ENCODE peak calls at places on chromosomes 1 and 21, in seven cellular contexts. F, Z, N, A, S, M and R are unnamed samples.

GRCh38 chr1:1550591-1551432 is 10.4 kb upstream of the TMEM240 start:
- DNase-seq in A (no peak), M (peak; percentile 60), N (no peak), F (peak; percentile 34), S (peak; percentile 77), Z (no peak), R (peak; percentile 40)

GRCh38 chr1:225425211-225425786 is 2.5 kb downstream of the LBR start:
- DNase-seq in F (peak; percentile 75), S (peak; percentile 91), M (peak; percentile 64), N (no peak), A (no peak), Z (no peak), R (peak; percentile 41)

GRCh38 chr1:186775881-186776560 is 52.7 kb upstream of the PLA2G4A start:
- DNase-seq in Z (no peak), A (no peak), S (no peak), N (no peak), F (no peak), M (no peak), R (no peak)

GRCh38 chr21:36613554-36613953 is 85.4 kb upstream of the SIM2 start:
- DNase-seq in Z (no peak), A (no peak), F (peak; percentile 47), M (no peak), S (no peak), N (no peak), R (no peak)

GRCh38 chr1:185598326-185598725 is 135.9 kb upstream of the HMCN1 start:
- DNase-seq in F (no peak), N (no peak), M (peak; percentile 61), S (no peak), Z (no peak), A (no peak), R (no peak)

GRCh38 chr1:167499106-167499505 is 19.2 kb downstream of the CD247 start:
- DNase-seq in M (peak; percentile 73), Z (no peak), S (no peak), F (no peak), N (no peak), A (no peak), R (no peak)

GRCh38 chr21:17513214-17514123 is 626 bp downstream of the CXADR start:
- DNase-seq in M (no peak), S (peak; percentile 75), Z (peak; percentile 35), A (no peak), N (peak; percentile 43), F (peak; percentile 38), R (peak; percentile 75)

GRCh38 chr1:115522386-115522785 is 119.4 kb upstream of the VANGL1 start:
- DNase-seq in Z (no peak), F (no peak), A (no peak), M (no peak), N (no peak), S (no peak), R (no peak)

GRCh38 chr1:164602480-164603093 is 43.6 kb downstream of the PBX1 start:
- DNase-seq in N (peak; percentile 61), Z (peak; percentile 57), A (no peak), F (peak; percentile 37), M (no peak), S (peak; percentile 86), R (peak; percentile 82)

GRCh38 chr1:43302721-43303476 is 2.1 kb downstream of the TIE1 start:
- DNase-seq in F (no peak), A (no peak), M (no peak), S (no peak), Z (no peak), N (no peak), R (no peak)
- H3K4me1 ChIP-seq in F (no peaks in the 10 kb centered on the region), A (no peaks in the 10 kb centered on the region), M (peaks cover 10% of the 10 kb centered on the region), S (no peaks in the 10 kb centered on the region), Z (peaks cover 34% of the 10 kb centered on the region), N (no peaks in the 10 kb centered on the region), R (no peaks in the 10 kb centered on the region)

GRCh38 chr1:37233606-37234005 is 199.3 kb upstream of the GRIK3 start:
- DNase-seq in F (peak; percentile 7), N (no peak), S (no peak), M (no peak), Z (no peak), A (no peak), R (no peak)
- H3K27me3 ChIP-seq in F (peaks cover 21% of the 10 kb centered on the region), N (no peaks in the 10 kb centered on the region), S (no peaks in the 10 kb centered on the region), M (no peaks in the 10 kb centered on the region), Z (no peaks in the 10 kb centered on the region), A (no peaks in the 10 kb centered on the region), R (no peaks in the 10 kb centered on the region)

DNA sequence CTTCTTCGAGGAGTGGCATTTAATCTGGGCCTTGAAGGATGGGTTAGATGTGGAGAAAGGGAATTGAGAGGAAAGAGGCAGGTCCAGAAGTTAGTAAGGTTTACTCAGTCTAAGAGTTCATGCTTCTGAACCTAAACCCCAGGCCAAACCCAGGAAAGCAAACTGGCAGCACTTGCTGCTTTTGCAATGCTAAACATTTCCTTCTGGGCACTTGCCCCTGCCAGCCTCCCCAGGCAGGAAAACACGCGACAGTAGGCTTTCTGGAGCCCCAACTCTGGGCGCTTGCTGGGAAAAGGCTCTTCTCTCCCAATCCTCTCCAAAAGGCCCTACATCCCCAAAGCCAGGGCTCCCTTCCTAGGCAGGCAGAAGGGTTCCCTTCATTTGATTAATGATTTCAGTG is 2.5 kb downstream of the OLFML2B start:
- DNase-seq in F (no peak), Z (no peak), N (no peak), M (no peak), S (no peak), A (no peak), R (no peak)
- H3K4me3 ChIP-seq in F (no peak overlapping the region), Z (no peak overlapping the region), N (no peak overlapping the region), M (no peak overlapping the region), S (no peak overlapping the region), A (no peak overlapping the region), R (no peak overlapping the region)

GRCh38 chr1:26472901-26473845 is 933 bp downstream of the HMGN2 start:
- DNase-seq in N (peak; percentile 96), F (peak; percentile 92), Z (peak; percentile 96), A (peak; percentile 95), M (peak; percentile 95), S (peak; percentile 96), R (peak; percentile 96)
- H3K4me1 ChIP-seq in N (peaks cover 19% of the 10 kb centered on the region), F (peaks cover 29% of the 10 kb centered on the region), Z (peaks cover 11% of the 10 kb centered on the region), A (peaks cover 18% of the 10 kb centered on the region), M (peaks cover 23% of the 10 kb centered on the region), S (peaks cover 7% of the 10 kb centered on the region), R (peaks cover 6% of the 10 kb centered on the region)